ENCODE peak calls at places on chromosomes 4 and X, in eight cellular contexts. R is retina; H is activated B cell treated with CpG ODN at 0.5 μM for 24 hours; N is breast epithelium; O is NCI-H510A treated with DMSO at 0.1 percent for 48 hours; I is substantia nigra; G is neural crest cell; J is naive thymus-derived CD8-positive, alpha-beta T cell. D is an unnamed sample.

GRCh38 chr4:172962564-172963353 is 205.9 kb upstream of the GALNT7 start:
- DNase-seq in J (no peak), I (no peak), R (no peak), G (no peak), H (no peak), O (peak), N (no peak), D (peak)

GRCh38 chr4:106414366-106414765 is 45.8 kb upstream of the GIMD1 start:
- DNase-seq in N (no peak), I (no peak), R (no peak), H (no peak), O (no peak), G (no peak), J (no peak), D (no peak)

GRCh38 chrX:43165343-43165920 is 387.5 kb upstream of the PPP1R2C start:
- DNase-seq in H (no peak), G (no peak), R (no peak), J (no peak), N (no peak), I (no peak), O (no peak), D (no peak)

GRCh38 chr4:54589586-54589985 is 68.2 kb upstream of the KIT start:
- DNase-seq in G (no peak), H (no peak), O (no peak), I (no peak), R (no peak), J (no peak), N (no peak), D (no peak)

GRCh38 chrX:27998666-27999065 is 17.4 kb upstream of the DCAF8L1 start:
- DNase-seq in I (no peak), O (no peak), J (no peak), G (no peak), N (no peak), R (no peak), H (no peak), D (no peak)

GRCh38 chrX:20967725-20968124 is 406.5 kb upstream of the CNKSR2 start:
- DNase-seq in O (no peak), R (no peak), I (no peak), G (no peak), N (no peak), H (no peak), J (no peak), D (no peak)

GRCh38 chr4:2714071-2714770 is 41.9 kb downstream of the TNIP2 start:
- DNase-seq in J (peak), G (no peak), N (peak), H (no peak), I (no peak), R (peak), O (no peak), D (peak)

GRCh38 chr4:4763815-4764202 is 95.7 kb upstream of the MSX1 start:
- DNase-seq in N (no peak), O (no peak), G (no peak), I (no peak), R (no peak), J (no peak), H (no peak), D (no peak)

GRCh38 chr4:89307446-89308160 is at the start of gene GPRIN3:
- DNase-seq in O (peak), I (peak), H (peak), G (peak), N (peak), J (peak), R (peak), D (no peak)

GRCh38 chrX:49308604-49309269 is 5.3 kb downstream of the GAGE10 start:
- DNase-seq in I (no peak), G (no peak), N (no peak), H (no peak), R (no peak), J (no peak), O (no peak), D (no peak)

GRCh38 chr4:107115185-107115847 is 79.2 kb upstream of the DKK2 start:
- DNase-seq in H (no peak), N (no peak), G (no peak), R (no peak), I (no peak), J (no peak), O (no peak), D (no peak)